ENCODE peak calls at places on chromosome 6, in six cellular contexts. T is ovary, D is upper lobe of right lung, C is breast epithelium, B is IMR-90, L is right cardiac atrium. G is an unnamed sample.

GRCh38 chr6:34414999-34415858 is 10.6 kb downstream of the RPS10 start:
- DNase-seq in B (peak), D (no peak), L (no peak), C (no peak), T (peak), G (peak)

GRCh38 chr6:13229205-13230085 is 98.9 kb downstream of the TBC1D7 start:
- DNase-seq in C (no peak), T (no peak), L (no peak), B (no peak), D (no peak), G (peak)

GRCh38 chr6:98118357-98119045 is 715.9 kb upstream of the POU3F2 start:
- DNase-seq in B (no peak), C (no peak), T (no peak), L (no peak), D (no peak), G (no peak)

GRCh38 chr6:112282217-112282616 is 27.9 kb upstream of the LAMA4 start:
- DNase-seq in D (no peak), T (peak), L (peak), C (no peak), B (peak), G (peak)

GRCh38 chr6:27139753-27140522 is 107.6 kb upstream of the PRSS16 start:
- DNase-seq in D (no peak), T (no peak), L (no peak), B (peak), C (no peak), G (no peak)

GRCh38 chr6:118280210-118280609 is 267.9 kb upstream of the PLN start:
- DNase-seq in B (peak), T (no peak), L (no peak), C (no peak), D (no peak), G (peak)

GRCh38 chr6:138302554-138302953 is 75.2 kb upstream of the SMIM28 start:
- DNase-seq in B (no peak), L (no peak), C (no peak), T (no peak), D (no peak), G (no peak)

GRCh38 chr6:106642476-106642875 is 13.1 kb downstream of the QRSL1 start:
- DNase-seq in C (no peak), L (no peak), D (no peak), B (no peak), T (no peak), G (no peak)

GRCh38 chr6:6538301-6538700 is 50.2 kb upstream of the LY86 start:
- DNase-seq in C (no peak), B (no peak), T (no peak), D (no peak), L (no peak), G (no peak)

GRCh38 chr6:162056745-162057144 is 670.8 kb downstream of the PRKN start:
- DNase-seq in B (no peak), C (no peak), L (peak), D (no peak), T (no peak), G (peak)

GRCh38 chr6:143337201-143337949 is 113.1 kb downstream of the ADAT2 start:
- DNase-seq in T (no peak), L (peak), C (no peak), B (peak), D (no peak), G (peak)

GRCh38 chr6:80607814-80608391 is 501.4 kb downstream of the BCKDHB start:
- DNase-seq in T (no peak), C (no peak), B (peak), L (no peak), D (no peak), G (peak)

GRCh38 chr6:7311920-7312615 is 931 bp downstream of the SSR1 start:
- DNase-seq in L (no peak), C (no peak), D (no peak), T (no peak), B (peak), G (peak)

GRCh38 chr6:132683543-132683942 is 24.6 kb upstream of the TAAR1 start:
- DNase-seq in L (no peak), C (no peak), B (peak), D (no peak), T (no peak), G (peak)

GRCh38 chr6:157990321-157991066 is 8.8 kb downstream of the SYNJ2 start:
- DNase-seq in B (no peak), C (no peak), L (no peak), T (no peak), D (peak), G (peak)

GRCh38 chr6:17907467-17908229 is 79.8 kb downstream of the KIF13A start:
- DNase-seq in C (no peak), D (peak), B (peak), L (peak), T (peak), G (peak)

GRCh38 chr6:148272084-148272483 is 70.6 kb upstream of the SASH1 start:
- DNase-seq in B (peak), D (no peak), C (no peak), T (no peak), L (no peak), G (peak)

GRCh38 chr6:105992315-105992961 is 93.7 kb upstream of the PRDM1 start:
- DNase-seq in T (peak), B (peak), L (peak), D (peak), C (peak), G (peak)

GRCh38 chr6:127160484-127160883 is 42.0 kb downstream of the RSPO3 start:
- DNase-seq in B (no peak), T (no peak), L (no peak), D (no peak), C (no peak), G (no peak)

GRCh38 chr6:166691199-166691598 is 64.1 kb upstream of the RPS6KA2 start:
- DNase-seq in D (peak), C (no peak), T (no peak), B (peak), L (peak), G (peak)

GRCh38 chr6:93915961-93916360 is 496.6 kb upstream of the EPHA7 start:
- DNase-seq in D (no peak), B (no peak), L (no peak), C (no peak), T (no peak), G (no peak)

GRCh38 chr6:25962368-25963127 is at the start of gene TRIM38:
- DNase-seq in C (peak), D (no peak), T (peak), L (peak), B (peak), G (peak)

GRCh38 chr6:112735129-112735528 is 388.0 kb downstream of the RFPL4B start:
- DNase-seq in L (no peak), D (no peak), C (no peak), B (no peak), T (no peak), G (no peak)

GRCh38 chr6:12483712-12484111 is 193.6 kb downstream of the EDN1 start:
- DNase-seq in D (no peak), L (no peak), B (peak), T (no peak), C (no peak), G (peak)

GRCh38 chr6:11779308-11780096 is 899 bp upstream of the ADTRP start:
- DNase-seq in L (no peak), C (no peak), D (peak), T (no peak), B (no peak), G (no peak)

GRCh38 chr6:165850434-165851019 is 187.5 kb upstream of the PDE10A start:
- DNase-seq in T (peak), D (peak), C (peak), B (peak), L (peak), G (peak)

GRCh38 chr6:46937623-46938022 is 15.9 kb upstream of the ADGRF5 start:
- DNase-seq in D (no peak), T (no peak), L (no peak), B (no peak), C (no peak), G (no peak)

GRCh38 chr6:111829581-111829980 is 43.7 kb downstream of the FYN start:
- DNase-seq in B (no peak), L (no peak), C (no peak), T (no peak), D (no peak), G (no peak)

GRCh38 chr6:43235841-43236240 is 6.6 kb upstream of the DNPH1 start:
- DNase-seq in B (no peak), L (no peak), D (no peak), T (no peak), C (no peak), G (no peak)

GRCh38 chr6:145789443-145789842 is 25.2 kb downstream of the FBXO30 start:
- DNase-seq in B (peak), D (no peak), L (peak), C (no peak), T (no peak), G (peak)

GRCh38 chr6:31655349-31656237 is at the start of gene APOM:
- DNase-seq in B (no peak), C (no peak), T (no peak), L (no peak), D (no peak), G (no peak)

DNA sequence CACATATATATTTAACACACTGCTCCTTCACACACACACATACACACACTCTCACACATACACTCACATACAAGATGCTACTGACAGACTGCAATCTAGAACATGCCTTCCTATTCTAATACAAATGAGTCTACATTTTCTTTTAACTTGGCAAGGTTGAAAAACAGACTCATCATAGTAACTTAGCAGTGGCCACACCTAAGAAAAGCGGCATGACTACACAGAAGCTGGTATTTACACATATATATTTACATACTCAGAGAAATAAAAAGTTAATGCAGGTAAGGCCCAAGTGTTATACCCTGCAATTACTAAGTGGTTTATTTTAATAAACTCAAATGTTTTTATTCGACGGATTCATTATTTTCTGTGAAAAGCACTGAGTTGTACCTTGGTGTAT is 209.3 kb downstream of the FOXC1 start:
- DNase-seq in L (no peak), B (no peak), C (no peak), D (no peak), T (no peak), G (no peak)
- H3K4me3 ChIP-seq in L (no peak), B (no peak), C (no peak), D (no peak), T (no peak), G (no peak)

GRCh38 chr6:56851104-56851503 is 103.8 kb upstream of the BEND6 start:
- DNase-seq in D (no peak), B (peak), L (no peak), C (no peak), T (no peak), G (peak)

GRCh38 chr6:56852611-56853010 is 102.3 kb upstream of the BEND6 start:
- DNase-seq in T (no peak), L (no peak), C (no peak), D (no peak), B (no peak), G (no peak)

GRCh38 chr6:56852249-56852606 is 102.7 kb upstream of the BEND6 start:
- DNase-seq in B (no peak), D (no peak), L (no peak), C (no peak), T (no peak), G (no peak)

GRCh38 chr6:56850618-56851017 is 104.3 kb upstream of the BEND6 start:
- DNase-seq in D (no peak), C (no peak), T (no peak), L (no peak), B (no peak), G (no peak)

GRCh38 chr6:56851541-56852248 is 103.2 kb upstream of the BEND6 start:
- DNase-seq in C (no peak), L (peak), B (peak), D (no peak), T (peak), G (peak)
- H3K4me3 ChIP-seq in C (peak), L (peak), B (peak), D (peak), T (peak), G (peak)

GRCh38 chr6:170280689-170281045 is 10.2 kb downstream of the DLL1 start:
- DNase-seq in B (no peak), T (no peak), D (no peak), L (no peak), C (no peak), G (no peak)
- H3K4me3 ChIP-seq in B (peak), T (peak), D (peak), L (no peak), C (peak), G (peak)

GRCh38 chr6:99613398-99613704 is 6.7 kb downstream of the PRDM13 start:
- DNase-seq in L (peak), T (no peak), C (no peak), D (no peak), B (peak), G (peak)

GRCh38 chr6:99614430-99615161 is 8.0 kb downstream of the PRDM13 start:
- DNase-seq in T (no peak), D (no peak), L (peak), C (no peak), B (no peak), G (no peak)

GRCh38 chr6:99613705-99614429 is 7.2 kb downstream of the PRDM13 start:
- DNase-seq in T (no peak), B (no peak), D (no peak), L (peak), C (no peak), G (no peak)

GRCh38 chr6:99611148-99611547 is 4.5 kb downstream of the PRDM13 start:
- DNase-seq in C (no peak), B (peak), T (no peak), D (no peak), L (no peak), G (no peak)

DNA sequence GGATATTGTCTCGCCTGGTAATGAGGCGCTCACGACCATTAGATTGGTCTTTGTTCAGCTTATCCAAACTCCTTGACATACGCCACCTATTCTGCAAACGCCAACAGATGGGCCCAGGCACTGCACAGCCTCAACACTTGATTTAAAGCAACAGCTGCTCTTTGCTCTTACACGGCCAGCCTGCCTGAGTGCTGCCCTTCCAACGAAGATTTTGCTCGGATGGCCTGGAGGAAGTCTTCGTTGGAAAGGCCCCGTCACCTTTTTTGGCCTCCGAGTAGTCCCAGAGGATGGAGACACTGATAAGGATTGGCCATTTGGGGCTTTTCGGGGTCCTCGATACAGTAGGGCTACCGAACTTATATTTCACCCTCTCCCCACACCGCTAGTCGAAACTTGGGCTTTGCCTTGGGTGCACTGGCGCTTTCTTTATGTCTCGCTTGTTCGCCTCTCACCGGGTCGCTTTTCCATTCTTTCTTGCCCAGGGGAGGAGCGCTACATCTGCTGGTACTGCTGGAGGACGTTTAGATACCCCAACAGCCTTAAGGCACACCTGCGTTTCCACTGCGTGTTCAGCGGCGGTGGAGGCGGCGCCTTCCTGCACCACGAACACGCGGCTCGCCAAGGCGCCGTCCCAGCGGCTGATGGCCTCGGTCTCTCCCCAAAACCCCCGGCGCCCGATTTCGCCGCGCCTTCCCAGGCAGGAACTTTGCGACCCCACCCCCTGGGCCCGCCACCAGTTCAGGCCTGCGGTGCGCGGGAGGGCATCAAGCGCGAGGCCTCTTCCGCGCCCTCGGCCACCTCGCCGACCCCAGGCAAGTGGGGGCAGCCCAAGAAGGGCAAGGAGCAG is 6.1 kb downstream of the PRDM13 start:
- DNase-seq in B (no peak), T (no peak), D (no peak), C (no peak), L (no peak), G (no peak)
- H3K4me3 ChIP-seq in B (peak), T (peak), D (peak), C (peak), L (peak), G (no peak)

GRCh38 chr6:16698988-16699868 is 62.0 kb downstream of the ATXN1 start:
- DNase-seq in L (no peak), C (no peak), D (no peak), B (peak), T (no peak), G (peak)
- H3K4me3 ChIP-seq in L (no peak), C (no peak), D (no peak), B (no peak), T (no peak), G (no peak)

GRCh38 chr6:23635150-23635549 is 490.9 kb upstream of the NRSN1 start:
- DNase-seq in T (no peak), B (no peak), D (no peak), C (no peak), L (no peak), G (no peak)
- H3K4me3 ChIP-seq in T (no peak), B (no peak), D (no peak), C (no peak), L (no peak), G (no peak)

DNA sequence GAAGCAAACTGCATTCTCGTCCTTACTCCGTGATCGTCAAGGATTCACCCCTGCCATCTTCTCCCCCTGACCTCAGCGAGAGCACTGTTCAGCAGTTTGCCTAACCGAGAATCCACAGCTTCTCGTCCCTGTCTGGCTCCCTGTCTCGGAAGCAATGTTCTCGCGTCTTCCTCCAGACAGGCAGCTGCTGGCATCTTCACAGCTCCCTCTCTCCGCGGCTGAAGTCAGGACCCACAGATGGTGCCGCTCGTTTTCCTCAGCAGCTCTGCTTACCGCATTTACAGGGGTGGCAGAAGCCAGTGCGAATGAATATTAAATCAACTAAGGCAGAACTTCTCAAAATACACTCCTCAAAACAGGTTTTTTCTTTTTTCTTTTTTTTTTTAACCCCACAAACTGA is 18.9 kb upstream of the SLC22A2 start:
- DNase-seq in D (no peak), T (no peak), B (no peak), L (no peak), C (no peak), G (no peak)
- H3K4me3 ChIP-seq in D (no peak), T (no peak), B (no peak), L (no peak), C (no peak), G (no peak)

DNA sequence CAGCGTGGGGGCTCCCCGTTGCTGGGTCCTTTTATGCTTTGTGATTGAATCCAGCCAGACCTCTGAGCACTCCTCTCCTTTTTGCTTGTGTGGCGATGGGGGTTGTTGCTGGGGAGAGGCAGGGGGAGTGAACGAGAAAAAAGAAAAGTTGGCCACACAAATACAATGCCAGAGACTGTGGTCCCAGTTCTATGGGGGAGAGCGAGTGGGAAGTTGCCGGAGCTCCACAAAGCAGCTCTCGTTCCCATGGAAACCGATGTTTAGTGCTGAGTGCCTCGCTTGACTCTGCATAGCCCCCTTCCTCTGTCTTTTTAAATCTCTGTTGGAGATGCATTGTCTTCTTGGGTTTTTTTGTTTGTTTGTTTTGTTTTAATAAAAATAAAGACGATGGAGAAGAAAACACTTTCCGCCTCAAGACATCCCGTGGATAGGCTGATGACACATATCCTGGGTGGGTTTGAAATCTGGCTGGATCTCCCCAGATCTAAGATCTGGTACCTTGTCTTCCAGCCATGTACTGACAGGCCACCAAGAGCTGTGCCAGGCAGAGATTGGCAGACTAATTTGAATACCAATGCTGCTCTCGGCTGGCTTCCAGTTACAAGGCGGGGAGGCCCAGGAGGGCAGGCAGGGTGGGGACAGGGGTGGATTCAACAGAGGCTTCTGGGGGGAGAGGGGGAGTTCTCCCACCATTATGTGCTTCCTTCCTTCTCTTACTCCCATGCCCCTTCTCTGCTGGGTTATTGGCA is 529.3 kb downstream of the QKI start:
- DNase-seq in C (no peak), T (no peak), D (no peak), B (peak), L (no peak), G (peak)
- H3K4me3 ChIP-seq in C (no peak), T (no peak), D (no peak), B (no peak), L (peak), G (peak)

G was measured in choroid plexus epithelial cell.